ENCODE peak calls at places on chromosomes 6 and 20, in five cellular contexts. G is GM12878, B is upper lobe of left lung, R is K562, J is HepG2. L is an unnamed sample.

GRCh38 chr6:54255881-54256280 is 52.4 kb upstream of the TINAG start:
- ATAC-seq in G (no peak), B (no peak), R (no peak), J (no peak), L (peak; percentile 78)

GRCh38 chr6:14431375-14432330 is 314.1 kb downstream of the CD83 start:
- ATAC-seq in G (no peak), B (peak; percentile 36), R (no peak), J (no peak), L (peak; percentile 46)

GRCh38 chr20:3483784-3484183 is 13.0 kb downstream of the ATRN start:
- ATAC-seq in G (no peak), B (no peak), R (no peak), J (no peak), L (no peak)

GRCh38 chr6:85977661-85978060 is 335.0 kb upstream of the SYNCRIP start:
- ATAC-seq in G (no peak), B (no peak), R (no peak), J (no peak), L (no peak)

GRCh38 chr6:13859871-13860555 is 45.7 kb upstream of the MCUR1 start:
- ATAC-seq in G (no peak), B (peak; percentile 42), R (no peak), J (no peak), L (no peak)

GRCh38 chr6:25056130-25056529 is 120.4 kb upstream of the RIPOR2 start:
- ATAC-seq in G (peak; percentile 57), B (peak; percentile 73), R (no peak), J (no peak), L (no peak)

GRCh38 chr20:44981736-44982406 is 15.6 kb downstream of the STK4 start:
- ATAC-seq in G (no peak), B (no peak), R (no peak), J (no peak), L (no peak)

GRCh38 chr20:44022464-44022863 is 107.8 kb downstream of the TOX2 start:
- ATAC-seq in G (no peak), B (no peak), R (no peak), J (no peak), L (no peak)

GRCh38 chr20:46558511-46558959 is 8.1 kb upstream of the OCSTAMP start:
- ATAC-seq in G (no peak), B (peak; percentile 67), R (no peak), J (peak; percentile 56), L (peak; percentile 68)

GRCh38 chr20:60115452-60115851 is 157.2 kb downstream of the CDH26 start:
- ATAC-seq in G (no peak), B (peak; percentile 58), R (no peak), J (no peak), L (peak; percentile 44)

GRCh38 chr6:165821754-165822153 is 158.7 kb upstream of the PDE10A start:
- ATAC-seq in G (no peak), B (no peak), R (no peak), J (no peak), L (no peak)

GRCh38 chr6:12105271-12105670 is 93.2 kb downstream of the HIVEP1 start:
- ATAC-seq in G (no peak), B (no peak), R (no peak), J (no peak), L (no peak)

GRCh38 chr6:159043986-159044385 is 805 bp downstream of the TAGAP start:
- ATAC-seq in G (peak; percentile 39), B (no peak), R (no peak), J (no peak), L (no peak)

GRCh38 chr20:59720013-59720412 is 115.7 kb downstream of the PHACTR3 start:
- ATAC-seq in G (no peak), B (no peak), R (no peak), J (no peak), L (no peak)

GRCh38 chr6:28977351-28978136 is 27.6 kb downstream of the ZNF311 start:
- ATAC-seq in G (no peak), B (peak; percentile 18), R (no peak), J (no peak), L (no peak)

GRCh38 chr6:14118444-14118843 is 872 bp downstream of the CD83 start:
- ATAC-seq in G (peak; percentile 2), B (no peak), R (no peak), J (peak; percentile 12), L (no peak)

GRCh38 chr20:32285082-32285620 is 7.7 kb downstream of the KIF3B start:
- ATAC-seq in G (peak; percentile 69), B (no peak), R (no peak), J (no peak), L (no peak)

GRCh38 chr6:6866656-6867390 is 240.9 kb upstream of the RREB1 start:
- ATAC-seq in G (no peak), B (no peak), R (no peak), J (no peak), L (no peak)

GRCh38 chr6:150770631-150771030 is 94.9 kb upstream of the MTHFD1L start:
- ATAC-seq in G (no peak), B (no peak), R (no peak), J (no peak), L (no peak)

GRCh38 chr6:148915889-148916288 is 169.1 kb downstream of the UST start:
- ATAC-seq in G (no peak), B (no peak), R (no peak), J (no peak), L (no peak)

GRCh38 chr6:82955841-82956240 is 109.8 kb downstream of the UBE3D start:
- ATAC-seq in G (no peak), B (no peak), R (no peak), J (no peak), L (no peak)

DNA sequence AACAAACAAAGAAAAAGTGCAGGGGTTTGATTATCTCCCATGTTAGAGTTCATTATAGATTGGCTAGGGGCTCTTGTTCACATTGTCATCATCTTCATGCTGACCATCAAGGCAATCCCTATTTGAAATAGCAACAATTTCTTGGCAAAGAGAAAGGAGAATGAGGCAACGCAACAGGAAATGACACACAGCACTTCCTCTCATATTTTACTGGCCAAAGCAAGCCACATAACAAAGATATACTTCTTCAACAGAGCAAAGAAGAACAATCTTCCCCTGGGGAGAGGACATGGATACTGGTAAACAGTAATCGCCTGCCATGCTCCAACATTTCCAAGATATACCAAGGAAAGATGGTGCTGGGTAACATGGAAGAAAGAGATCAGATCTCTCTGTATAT is 29.8 kb downstream of the EPM2A start:
- ATAC-seq in G (no peak), B (no peak), R (no peak), J (no peak), L (no peak)
- H3K4me3 ChIP-seq in G (no peak overlapping the region), B (no peak overlapping the region), R (no peak overlapping the region), J (no peak overlapping the region), L (no peak overlapping the region)

DNA sequence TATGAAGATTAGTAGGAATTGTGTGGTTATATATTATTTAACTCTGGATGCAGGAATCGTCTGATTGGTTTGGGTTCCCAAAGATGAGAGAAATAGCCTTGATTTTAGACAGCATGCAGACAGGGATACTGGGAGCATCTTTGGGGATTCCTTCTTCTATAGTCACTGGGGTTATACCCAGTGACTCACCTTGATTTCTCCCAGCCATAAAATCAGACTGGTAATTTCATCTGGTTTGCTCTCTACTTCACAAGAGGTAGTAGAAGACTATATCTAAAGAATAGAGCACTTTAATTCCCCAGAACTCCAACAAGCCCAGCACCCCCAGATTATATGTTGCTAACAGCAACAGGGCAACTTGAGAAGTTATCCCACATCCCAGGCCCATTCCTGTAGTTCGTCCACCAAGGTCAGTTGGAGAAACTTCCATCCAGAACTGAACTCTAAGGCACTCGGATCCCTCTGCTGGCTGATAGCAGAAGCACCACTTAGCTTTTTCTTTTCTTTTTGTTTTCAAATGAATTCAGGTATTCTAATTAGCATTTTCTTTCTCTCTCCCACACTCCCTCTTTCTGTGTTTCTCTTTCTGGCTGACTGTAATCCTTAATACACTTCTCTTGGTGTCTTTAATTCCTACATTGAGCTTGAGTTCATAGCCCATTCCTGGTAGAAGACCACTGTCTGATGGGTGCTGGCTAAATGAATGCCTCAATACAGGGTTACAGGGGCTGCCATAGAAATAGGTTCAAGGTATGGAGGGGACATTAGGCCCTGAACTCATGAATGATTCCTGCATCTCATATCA is 20.4 kb upstream of the EFHC1 start:
- ATAC-seq in G (peak; percentile 50), B (peak; percentile 74), R (peak; percentile 84), J (peak; percentile 88), L (no peak)
- TF ChIP-seq POLR2AphosphoS5 in G (no peak), B (no peak), R (no peak), J (no peak), L (no peak)

GRCh38 chr6:4585682-4586468 is 190.3 kb upstream of the CDYL start:
- ATAC-seq in G (no peak), B (no peak), R (no peak), J (no peak), L (no peak)
- TF ChIP-seq EP300 in G (no peak), B (no peak), R (no peak), J (no peak), L (no peak)

DNA sequence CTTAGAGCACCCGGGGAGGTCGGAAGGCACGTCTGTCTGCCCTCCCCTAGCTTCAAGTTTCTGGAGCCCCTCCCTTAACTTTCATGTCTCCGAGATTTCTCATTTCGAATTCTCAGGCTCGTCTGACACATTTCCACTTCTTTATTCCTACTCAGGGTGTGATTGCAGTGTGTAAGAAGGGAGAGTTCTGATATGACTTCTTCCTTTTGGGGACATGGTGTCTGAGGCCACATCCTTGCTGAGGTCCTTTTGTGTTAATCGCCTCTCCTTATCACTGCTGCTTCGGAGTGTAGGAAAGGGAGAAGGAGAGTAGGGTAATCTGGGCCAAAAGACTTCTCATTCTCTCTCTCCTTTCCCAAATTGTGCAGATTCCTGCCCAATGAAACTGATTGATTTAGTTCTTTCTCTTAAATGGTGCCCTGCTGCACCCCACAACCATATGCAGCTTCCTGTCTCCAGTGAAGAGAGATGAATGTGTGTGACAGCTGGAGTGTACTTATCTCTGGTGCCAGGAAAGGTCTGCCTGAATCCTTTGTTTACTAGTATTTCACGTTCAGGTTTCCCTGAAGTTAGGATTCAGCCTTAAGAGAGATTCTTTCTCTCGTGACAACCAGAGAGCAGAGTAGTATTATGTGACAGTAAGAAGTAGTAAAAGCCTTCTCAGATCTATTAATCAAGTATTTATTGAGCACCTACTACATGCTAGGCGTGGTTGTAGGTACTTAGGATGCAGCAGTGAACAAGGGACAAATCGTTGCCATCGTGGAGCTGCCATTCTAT is 735 bp downstream of the KIFC1 start:
- ATAC-seq in G (peak; percentile 29), B (no peak), R (peak; percentile 48), J (peak; percentile 8), L (no peak)
- H3K4me3 ChIP-seq in G (peak overlapping the region; percentile 74), B (peak overlapping the region; percentile 74), R (peak overlapping the region; percentile 74), J (peak overlapping the region; percentile 83), L (peak overlapping the region; percentile 58)

DNA sequence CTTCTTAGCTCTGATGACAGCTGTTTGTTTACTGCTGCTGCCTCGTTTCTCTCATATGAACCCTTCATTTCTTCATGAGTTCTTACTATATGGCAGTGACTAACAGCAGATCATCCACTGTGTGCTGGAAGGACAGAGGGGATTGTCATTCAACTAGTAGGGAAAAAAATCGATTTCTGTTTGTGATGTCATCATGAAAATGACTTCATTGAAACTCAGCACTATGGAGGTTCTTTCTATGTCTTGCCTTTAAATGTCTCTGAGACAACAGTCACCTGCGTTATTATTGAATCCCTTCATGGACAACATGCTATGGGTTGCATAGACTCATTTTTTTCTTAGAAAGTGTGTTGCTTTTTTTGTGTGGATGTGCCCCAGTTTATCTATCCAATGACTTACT is 394.4 kb downstream of the DOK5 start:
- ATAC-seq in G (no peak), B (no peak), R (no peak), J (no peak), L (no peak)
- TF ChIP-seq POLR2AphosphoS5 in G (no peak), B (no peak), R (no peak), J (no peak), L (no peak)